ENCODE peak calls at places on chromosomes 11 and 22, in eight cellular contexts. One of them, this sample, is unnamed.

GRCh38 chr22:27383896-27384295 is 417.7 kb downstream of the MN1 start:
- DNase-seq in stimulated activated CD4-positive, alpha-beta T cell treated with anti-CD3 and anti-CD28 coated beads, Interleukin-1b, Interleukin-23, amount 100 ng/mL, for 24 hours: no peak
- DNase-seq in EL: no peak
- DNase-seq in Right ventricle myocardium superior: no peak
- DNase-seq in mesenchymal stem cell: no peak
- DNase-seq in HTR-8/SVneo: no peak
- DNase-seq in NCI-H1092 treated with DMSO at 0.1 percent for 48 hours: no peak
- DNase-seq in mucosa of gallbladder: no peak
- DNase-seq in this sample: no peak

GRCh38 chr11:131839326-131839725 is 468.9 kb downstream of the NTM start:
- DNase-seq in NCI-H1092 treated with DMSO at 0.1 percent for 48 hours: no peak
- DNase-seq in mucosa of gallbladder: no peak
- DNase-seq in Right ventricle myocardium superior: no peak
- DNase-seq in stimulated activated CD4-positive, alpha-beta T cell treated with anti-CD3 and anti-CD28 coated beads, Interleukin-1b, Interleukin-23, amount 100 ng/mL, for 24 hours: no peak
- DNase-seq in mesenchymal stem cell: no peak
- DNase-seq in HTR-8/SVneo: no peak
- DNase-seq in EL: no peak
- DNase-seq in this sample: no peak

GRCh38 chr22:37032535-37033460 is 13.3 kb downstream of the MPST start:
- DNase-seq in HTR-8/SVneo: no peak
- DNase-seq in mucosa of gallbladder: peak
- DNase-seq in EL: peak
- DNase-seq in mesenchymal stem cell: peak
- DNase-seq in stimulated activated CD4-positive, alpha-beta T cell treated with anti-CD3 and anti-CD28 coated beads, Interleukin-1b, Interleukin-23, amount 100 ng/mL, for 24 hours: no peak
- DNase-seq in NCI-H1092 treated with DMSO at 0.1 percent for 48 hours: no peak
- DNase-seq in Right ventricle myocardium superior: no peak
- DNase-seq in this sample: no peak

GRCh38 chr22:38415046-38415445 is 40.0 kb downstream of the KCNJ4 start:
- DNase-seq in NCI-H1092 treated with DMSO at 0.1 percent for 48 hours: no peak
- DNase-seq in Right ventricle myocardium superior: no peak
- DNase-seq in mesenchymal stem cell: no peak
- DNase-seq in EL: no peak
- DNase-seq in HTR-8/SVneo: no peak
- DNase-seq in stimulated activated CD4-positive, alpha-beta T cell treated with anti-CD3 and anti-CD28 coated beads, Interleukin-1b, Interleukin-23, amount 100 ng/mL, for 24 hours: no peak
- DNase-seq in mucosa of gallbladder: no peak
- DNase-seq in this sample: no peak

GRCh38 chr11:119421941-119422504 is 949 bp downstream of the THY1 start:
- DNase-seq in EL: peak
- DNase-seq in mesenchymal stem cell: peak
- DNase-seq in HTR-8/SVneo: no peak
- DNase-seq in NCI-H1092 treated with DMSO at 0.1 percent for 48 hours: peak
- DNase-seq in stimulated activated CD4-positive, alpha-beta T cell treated with anti-CD3 and anti-CD28 coated beads, Interleukin-1b, Interleukin-23, amount 100 ng/mL, for 24 hours: no peak
- DNase-seq in Right ventricle myocardium superior: no peak
- DNase-seq in mucosa of gallbladder: no peak
- DNase-seq in this sample: no peak

GRCh38 chr11:130448416-130449068 is at the start of gene ADAMTS15:
- DNase-seq in NCI-H1092 treated with DMSO at 0.1 percent for 48 hours: peak
- DNase-seq in Right ventricle myocardium superior: peak
- DNase-seq in stimulated activated CD4-positive, alpha-beta T cell treated with anti-CD3 and anti-CD28 coated beads, Interleukin-1b, Interleukin-23, amount 100 ng/mL, for 24 hours: peak
- DNase-seq in mesenchymal stem cell: peak
- DNase-seq in EL: peak
- DNase-seq in HTR-8/SVneo: peak
- DNase-seq in mucosa of gallbladder: peak
- DNase-seq in this sample: no peak

GRCh38 chr11:74583024-74583624 is 9.3 kb upstream of the POLD3 start:
- DNase-seq in mesenchymal stem cell: no peak
- DNase-seq in EL: no peak
- DNase-seq in NCI-H1092 treated with DMSO at 0.1 percent for 48 hours: no peak
- DNase-seq in mucosa of gallbladder: no peak
- DNase-seq in HTR-8/SVneo: no peak
- DNase-seq in stimulated activated CD4-positive, alpha-beta T cell treated with anti-CD3 and anti-CD28 coated beads, Interleukin-1b, Interleukin-23, amount 100 ng/mL, for 24 hours: no peak
- DNase-seq in Right ventricle myocardium superior: no peak
- DNase-seq in this sample: no peak

GRCh38 chr22:40641269-40641668 is 4.8 kb upstream of the MRTFA start:
- DNase-seq in EL: no peak
- DNase-seq in mucosa of gallbladder: no peak
- DNase-seq in mesenchymal stem cell: no peak
- DNase-seq in Right ventricle myocardium superior: no peak
- DNase-seq in stimulated activated CD4-positive, alpha-beta T cell treated with anti-CD3 and anti-CD28 coated beads, Interleukin-1b, Interleukin-23, amount 100 ng/mL, for 24 hours: no peak
- DNase-seq in NCI-H1092 treated with DMSO at 0.1 percent for 48 hours: no peak
- DNase-seq in HTR-8/SVneo: no peak
- DNase-seq in this sample: no peak

GRCh38 chr22:50308597-50308935 is 1.1 kb upstream of the PLXNB2 start:
- DNase-seq in mucosa of gallbladder: peak
- DNase-seq in Right ventricle myocardium superior: peak
- DNase-seq in mesenchymal stem cell: peak
- DNase-seq in EL: peak
- DNase-seq in NCI-H1092 treated with DMSO at 0.1 percent for 48 hours: no peak
- DNase-seq in HTR-8/SVneo: peak
- DNase-seq in stimulated activated CD4-positive, alpha-beta T cell treated with anti-CD3 and anti-CD28 coated beads, Interleukin-1b, Interleukin-23, amount 100 ng/mL, for 24 hours: no peak
- DNase-seq in this sample: no peak

GRCh38 chr11:95392644-95393043 is 161.6 kb upstream of the SESN3 start:
- DNase-seq in mucosa of gallbladder: no peak
- DNase-seq in EL: no peak
- DNase-seq in mesenchymal stem cell: no peak
- DNase-seq in HTR-8/SVneo: no peak
- DNase-seq in Right ventricle myocardium superior: no peak
- DNase-seq in stimulated activated CD4-positive, alpha-beta T cell treated with anti-CD3 and anti-CD28 coated beads, Interleukin-1b, Interleukin-23, amount 100 ng/mL, for 24 hours: no peak
- DNase-seq in NCI-H1092 treated with DMSO at 0.1 percent for 48 hours: no peak
- DNase-seq in this sample: no peak

GRCh38 chr22:43001271-43002197 is 13.4 kb downstream of the PACSIN2 start:
- DNase-seq in EL: no peak
- DNase-seq in mucosa of gallbladder: no peak
- DNase-seq in mesenchymal stem cell: peak
- DNase-seq in HTR-8/SVneo: no peak
- DNase-seq in NCI-H1092 treated with DMSO at 0.1 percent for 48 hours: no peak
- DNase-seq in Right ventricle myocardium superior: no peak
- DNase-seq in stimulated activated CD4-positive, alpha-beta T cell treated with anti-CD3 and anti-CD28 coated beads, Interleukin-1b, Interleukin-23, amount 100 ng/mL, for 24 hours: no peak
- DNase-seq in this sample: no peak

GRCh38 chr11:12754582-12755250 is 80.5 kb downstream of the TEAD1 start:
- DNase-seq in HTR-8/SVneo: no peak
- DNase-seq in EL: no peak
- DNase-seq in Right ventricle myocardium superior: no peak
- DNase-seq in NCI-H1092 treated with DMSO at 0.1 percent for 48 hours: no peak
- DNase-seq in stimulated activated CD4-positive, alpha-beta T cell treated with anti-CD3 and anti-CD28 coated beads, Interleukin-1b, Interleukin-23, amount 100 ng/mL, for 24 hours: no peak
- DNase-seq in mesenchymal stem cell: no peak
- DNase-seq in mucosa of gallbladder: no peak
- DNase-seq in this sample: no peak

GRCh38 chr11:14927146-14927545 is 35.1 kb upstream of the CYP2R1 start:
- DNase-seq in mucosa of gallbladder: no peak
- DNase-seq in Right ventricle myocardium superior: no peak
- DNase-seq in mesenchymal stem cell: no peak
- DNase-seq in EL: peak
- DNase-seq in NCI-H1092 treated with DMSO at 0.1 percent for 48 hours: no peak
- DNase-seq in stimulated activated CD4-positive, alpha-beta T cell treated with anti-CD3 and anti-CD28 coated beads, Interleukin-1b, Interleukin-23, amount 100 ng/mL, for 24 hours: no peak
- DNase-seq in HTR-8/SVneo: no peak
- DNase-seq in this sample: no peak

GRCh38 chr11:1481861-1482441 is 4.6 kb downstream of the MOB2 start:
- DNase-seq in stimulated activated CD4-positive, alpha-beta T cell treated with anti-CD3 and anti-CD28 coated beads, Interleukin-1b, Interleukin-23, amount 100 ng/mL, for 24 hours: no peak
- DNase-seq in EL: no peak
- DNase-seq in mucosa of gallbladder: no peak
- DNase-seq in mesenchymal stem cell: no peak
- DNase-seq in NCI-H1092 treated with DMSO at 0.1 percent for 48 hours: no peak
- DNase-seq in Right ventricle myocardium superior: no peak
- DNase-seq in HTR-8/SVneo: no peak
- DNase-seq in this sample: no peak

GRCh38 chr11:122140535-122140934 is 24.5 kb upstream of the BLID start:
- DNase-seq in stimulated activated CD4-positive, alpha-beta T cell treated with anti-CD3 and anti-CD28 coated beads, Interleukin-1b, Interleukin-23, amount 100 ng/mL, for 24 hours: no peak
- DNase-seq in HTR-8/SVneo: no peak
- DNase-seq in EL: peak
- DNase-seq in mesenchymal stem cell: peak
- DNase-seq in NCI-H1092 treated with DMSO at 0.1 percent for 48 hours: peak
- DNase-seq in Right ventricle myocardium superior: no peak
- DNase-seq in mucosa of gallbladder: no peak
- DNase-seq in this sample: no peak

GRCh38 chr22:29231971-29232959 is 26.6 kb downstream of the EMID1 start:
- DNase-seq in HTR-8/SVneo: no peak
- DNase-seq in NCI-H1092 treated with DMSO at 0.1 percent for 48 hours: no peak
- DNase-seq in mucosa of gallbladder: no peak
- DNase-seq in mesenchymal stem cell: no peak
- DNase-seq in EL: no peak
- DNase-seq in stimulated activated CD4-positive, alpha-beta T cell treated with anti-CD3 and anti-CD28 coated beads, Interleukin-1b, Interleukin-23, amount 100 ng/mL, for 24 hours: no peak
- DNase-seq in Right ventricle myocardium superior: peak
- DNase-seq in this sample: no peak

GRCh38 chr11:72353861-72354260 is 80.5 kb downstream of the CLPB start:
- DNase-seq in stimulated activated CD4-positive, alpha-beta T cell treated with anti-CD3 and anti-CD28 coated beads, Interleukin-1b, Interleukin-23, amount 100 ng/mL, for 24 hours: no peak
- DNase-seq in EL: peak
- DNase-seq in NCI-H1092 treated with DMSO at 0.1 percent for 48 hours: no peak
- DNase-seq in HTR-8/SVneo: no peak
- DNase-seq in mucosa of gallbladder: no peak
- DNase-seq in Right ventricle myocardium superior: no peak
- DNase-seq in mesenchymal stem cell: no peak
- DNase-seq in this sample: no peak

GRCh38 chr11:119832536-119832935 is 103.5 kb upstream of the NECTIN1 start:
- DNase-seq in EL: peak
- DNase-seq in HTR-8/SVneo: no peak
- DNase-seq in NCI-H1092 treated with DMSO at 0.1 percent for 48 hours: peak
- DNase-seq in mucosa of gallbladder: peak
- DNase-seq in mesenchymal stem cell: no peak
- DNase-seq in Right ventricle myocardium superior: no peak
- DNase-seq in stimulated activated CD4-positive, alpha-beta T cell treated with anti-CD3 and anti-CD28 coated beads, Interleukin-1b, Interleukin-23, amount 100 ng/mL, for 24 hours: no peak
- DNase-seq in this sample: no peak

GRCh38 chr11:8758619-8759169 is 76.1 kb downstream of the RPL27A start:
- DNase-seq in EL: no peak
- DNase-seq in stimulated activated CD4-positive, alpha-beta T cell treated with anti-CD3 and anti-CD28 coated beads, Interleukin-1b, Interleukin-23, amount 100 ng/mL, for 24 hours: no peak
- DNase-seq in HTR-8/SVneo: no peak
- DNase-seq in Right ventricle myocardium superior: no peak
- DNase-seq in mucosa of gallbladder: no peak
- DNase-seq in NCI-H1092 treated with DMSO at 0.1 percent for 48 hours: no peak
- DNase-seq in mesenchymal stem cell: no peak
- DNase-seq in this sample: no peak

GRCh38 chr22:34950480-34950879 is 115.5 kb upstream of the ISX start:
- DNase-seq in NCI-H1092 treated with DMSO at 0.1 percent for 48 hours: no peak
- DNase-seq in EL: no peak
- DNase-seq in HTR-8/SVneo: no peak
- DNase-seq in stimulated activated CD4-positive, alpha-beta T cell treated with anti-CD3 and anti-CD28 coated beads, Interleukin-1b, Interleukin-23, amount 100 ng/mL, for 24 hours: no peak
- DNase-seq in Right ventricle myocardium superior: no peak
- DNase-seq in mucosa of gallbladder: no peak
- DNase-seq in mesenchymal stem cell: no peak
- DNase-seq in this sample: no peak

GRCh38 chr11:62705401-62705800 is 1.8 kb downstream of the BSCL2 start:
- DNase-seq in NCI-H1092 treated with DMSO at 0.1 percent for 48 hours: peak
- DNase-seq in mucosa of gallbladder: no peak
- DNase-seq in stimulated activated CD4-positive, alpha-beta T cell treated with anti-CD3 and anti-CD28 coated beads, Interleukin-1b, Interleukin-23, amount 100 ng/mL, for 24 hours: no peak
- DNase-seq in Right ventricle myocardium superior: no peak
- DNase-seq in mesenchymal stem cell: no peak
- DNase-seq in HTR-8/SVneo: no peak
- DNase-seq in EL: no peak
- DNase-seq in this sample: no peak

This sample was measured in germinal center.